ENCODE peak calls at places on chromosomes 6 and 20, in four cellular contexts. One of them, this sample, is unnamed.

GRCh38 chr20:31560900-31561598 is 44.0 kb upstream of the ID1 start:
- DNase-seq in cardiac muscle cell: no peak
- DNase-seq in type B pancreatic cell: no peak
- DNase-seq in lung: no peak
- DNase-seq in this sample: no peak

GRCh38 chr6:35044145-35044745 is 96.9 kb downstream of the TCP11 start:
- DNase-seq in cardiac muscle cell: no peak
- DNase-seq in type B pancreatic cell: no peak
- DNase-seq in lung: peak
- DNase-seq in this sample: no peak

GRCh38 chr6:137845460-137845859 is 21.6 kb upstream of the TNFAIP3 start:
- DNase-seq in cardiac muscle cell: no peak
- DNase-seq in type B pancreatic cell: no peak
- DNase-seq in lung: no peak
- DNase-seq in this sample: no peak

GRCh38 chr6:52672422-52673025 is 1.6 kb downstream of the TMEM14A start:
- DNase-seq in cardiac muscle cell: no peak
- DNase-seq in type B pancreatic cell: no peak
- DNase-seq in lung: no peak
- DNase-seq in this sample: no peak

GRCh38 chr6:148379481-148379880 is 36.8 kb downstream of the SASH1 start:
- DNase-seq in cardiac muscle cell: no peak
- DNase-seq in type B pancreatic cell: no peak
- DNase-seq in lung: no peak
- DNase-seq in this sample: no peak

GRCh38 chr6:169677096-169677495 is 24.7 kb downstream of the WDR27 start:
- DNase-seq in cardiac muscle cell: no peak
- DNase-seq in type B pancreatic cell: no peak
- DNase-seq in lung: no peak
- DNase-seq in this sample: no peak

GRCh38 chr6:45076217-45076616 is 251.9 kb upstream of the RUNX2 start:
- DNase-seq in cardiac muscle cell: no peak
- DNase-seq in type B pancreatic cell: no peak
- DNase-seq in lung: no peak
- DNase-seq in this sample: no peak

GRCh38 chr20:48597521-48598302 is 230.1 kb downstream of the PREX1 start:
- DNase-seq in cardiac muscle cell: no peak
- DNase-seq in type B pancreatic cell: no peak
- DNase-seq in lung: no peak
- DNase-seq in this sample: no peak

GRCh38 chr6:136508701-136509387 is 41.4 kb downstream of the MAP7 start:
- DNase-seq in cardiac muscle cell: no peak
- DNase-seq in type B pancreatic cell: no peak
- DNase-seq in lung: no peak
- DNase-seq in this sample: no peak

GRCh38 chr6:80641591-80641990 is 535.1 kb downstream of the BCKDHB start:
- DNase-seq in cardiac muscle cell: no peak
- DNase-seq in type B pancreatic cell: no peak
- DNase-seq in lung: no peak
- DNase-seq in this sample: no peak

GRCh38 chr6:100512203-100512862 is 47.6 kb upstream of the SIM1 start:
- DNase-seq in cardiac muscle cell: peak
- DNase-seq in type B pancreatic cell: no peak
- DNase-seq in lung: no peak
- DNase-seq in this sample: no peak

GRCh38 chr20:40522405-40522804 is 166.6 kb downstream of the MAFB start:
- DNase-seq in cardiac muscle cell: no peak
- DNase-seq in type B pancreatic cell: no peak
- DNase-seq in lung: no peak
- DNase-seq in this sample: no peak

GRCh38 chr20:50534567-50534966 is 24.4 kb downstream of the PTPN1 start:
- DNase-seq in cardiac muscle cell: no peak
- DNase-seq in type B pancreatic cell: no peak
- DNase-seq in lung: peak
- DNase-seq in this sample: no peak

GRCh38 chr6:136647363-136647763 is 97.1 kb upstream of the MAP7 start:
- DNase-seq in cardiac muscle cell: no peak
- DNase-seq in type B pancreatic cell: no peak
- DNase-seq in lung: no peak
- DNase-seq in this sample: no peak

GRCh38 chr6:15387118-15387517 is 141.2 kb downstream of the JARID2 start:
- DNase-seq in cardiac muscle cell: no peak
- DNase-seq in type B pancreatic cell: no peak
- DNase-seq in lung: no peak
- DNase-seq in this sample: no peak

GRCh38 chr6:156910938-156911337 is 133.8 kb downstream of the ARID1B start:
- DNase-seq in cardiac muscle cell: no peak
- DNase-seq in type B pancreatic cell: no peak
- DNase-seq in lung: no peak
- DNase-seq in this sample: no peak

GRCh38 chr6:117840541-117840983 is 66.5 kb upstream of the SLC35F1 start:
- DNase-seq in cardiac muscle cell: peak
- DNase-seq in type B pancreatic cell: no peak
- DNase-seq in lung: no peak
- DNase-seq in this sample: no peak

GRCh38 chr6:154960299-154960796 is 34.8 kb upstream of the TIAM2 start:
- DNase-seq in cardiac muscle cell: no peak
- DNase-seq in type B pancreatic cell: no peak
- DNase-seq in lung: no peak
- DNase-seq in this sample: no peak

GRCh38 chr6:146803601-146804000 is 204.8 kb downstream of the ADGB start:
- DNase-seq in cardiac muscle cell: no peak
- DNase-seq in type B pancreatic cell: no peak
- DNase-seq in lung: no peak
- DNase-seq in this sample: no peak

GRCh38 chr6:20700375-20700774 is 166.1 kb downstream of the CDKAL1 start:
- DNase-seq in cardiac muscle cell: no peak
- DNase-seq in type B pancreatic cell: no peak
- DNase-seq in lung: no peak
- DNase-seq in this sample: no peak

GRCh38 chr6:24935753-24936152 is at the start of gene RIPOR2:
- DNase-seq in cardiac muscle cell: peak
- DNase-seq in type B pancreatic cell: no peak
- DNase-seq in lung: peak
- DNase-seq in this sample: no peak

GRCh38 chr20:56636701-56637100 is 7.6 kb downstream of the TFAP2C start:
- DNase-seq in cardiac muscle cell: no peak
- DNase-seq in type B pancreatic cell: no peak
- DNase-seq in lung: no peak
- DNase-seq in this sample: no peak

GRCh38 chr6:128039542-128039941 is 138.7 kb upstream of the THEMIS start:
- DNase-seq in cardiac muscle cell: peak
- DNase-seq in type B pancreatic cell: no peak
- DNase-seq in lung: no peak
- DNase-seq in this sample: no peak

GRCh38 chr20:25310268-25310920 is 62.5 kb downstream of the PYGB start:
- DNase-seq in cardiac muscle cell: peak
- DNase-seq in type B pancreatic cell: no peak
- DNase-seq in lung: peak
- DNase-seq in this sample: no peak

GRCh38 chr20:41631826-41632225 is 13.6 kb upstream of the CHD6 start:
- DNase-seq in cardiac muscle cell: no peak
- DNase-seq in type B pancreatic cell: no peak
- DNase-seq in lung: no peak
- DNase-seq in this sample: no peak

GRCh38 chr6:159071843-159072769 is 27.3 kb upstream of the TAGAP start:
- DNase-seq in cardiac muscle cell: no peak
- DNase-seq in type B pancreatic cell: no peak
- DNase-seq in lung: no peak
- DNase-seq in this sample: no peak

GRCh38 chr6:53483423-53484353 is 61.2 kb downstream of the GCLC start:
- DNase-seq in cardiac muscle cell: peak
- DNase-seq in type B pancreatic cell: no peak
- DNase-seq in lung: no peak
- DNase-seq in this sample: no peak

GRCh38 chr20:12153616-12154015 is 235.9 kb downstream of the BTBD3 start:
- DNase-seq in cardiac muscle cell: no peak
- DNase-seq in type B pancreatic cell: no peak
- DNase-seq in lung: no peak
- DNase-seq in this sample: no peak

GRCh38 chr6:148747145-148747492 is 289 bp downstream of the UST start:
- DNase-seq in cardiac muscle cell: peak
- DNase-seq in type B pancreatic cell: peak
- DNase-seq in lung: peak
- DNase-seq in this sample: no peak

GRCh38 chr20:51529758-51530157 is 12.8 kb downstream of the NFATC2 start:
- DNase-seq in cardiac muscle cell: no peak
- DNase-seq in type B pancreatic cell: no peak
- DNase-seq in lung: no peak
- DNase-seq in this sample: no peak

GRCh38 chr6:16690244-16691142 is 70.8 kb downstream of the ATXN1 start:
- DNase-seq in cardiac muscle cell: no peak
- DNase-seq in type B pancreatic cell: no peak
- DNase-seq in lung: no peak
- DNase-seq in this sample: no peak

GRCh38 chr20:22490287-22491187 is 93.8 kb downstream of the FOXA2 start:
- DNase-seq in cardiac muscle cell: peak
- DNase-seq in type B pancreatic cell: no peak
- DNase-seq in lung: peak
- DNase-seq in this sample: peak

GRCh38 chr6:163401039-163401885 is 13.3 kb upstream of the QKI start:
- DNase-seq in cardiac muscle cell: no peak
- DNase-seq in type B pancreatic cell: no peak
- DNase-seq in lung: no peak
- DNase-seq in this sample: peak

GRCh38 chr6:13384506-13384905 is 56.2 kb upstream of the TBC1D7 start:
- DNase-seq in cardiac muscle cell: no peak
- DNase-seq in type B pancreatic cell: no peak
- DNase-seq in lung: no peak
- DNase-seq in this sample: no peak

DNA sequence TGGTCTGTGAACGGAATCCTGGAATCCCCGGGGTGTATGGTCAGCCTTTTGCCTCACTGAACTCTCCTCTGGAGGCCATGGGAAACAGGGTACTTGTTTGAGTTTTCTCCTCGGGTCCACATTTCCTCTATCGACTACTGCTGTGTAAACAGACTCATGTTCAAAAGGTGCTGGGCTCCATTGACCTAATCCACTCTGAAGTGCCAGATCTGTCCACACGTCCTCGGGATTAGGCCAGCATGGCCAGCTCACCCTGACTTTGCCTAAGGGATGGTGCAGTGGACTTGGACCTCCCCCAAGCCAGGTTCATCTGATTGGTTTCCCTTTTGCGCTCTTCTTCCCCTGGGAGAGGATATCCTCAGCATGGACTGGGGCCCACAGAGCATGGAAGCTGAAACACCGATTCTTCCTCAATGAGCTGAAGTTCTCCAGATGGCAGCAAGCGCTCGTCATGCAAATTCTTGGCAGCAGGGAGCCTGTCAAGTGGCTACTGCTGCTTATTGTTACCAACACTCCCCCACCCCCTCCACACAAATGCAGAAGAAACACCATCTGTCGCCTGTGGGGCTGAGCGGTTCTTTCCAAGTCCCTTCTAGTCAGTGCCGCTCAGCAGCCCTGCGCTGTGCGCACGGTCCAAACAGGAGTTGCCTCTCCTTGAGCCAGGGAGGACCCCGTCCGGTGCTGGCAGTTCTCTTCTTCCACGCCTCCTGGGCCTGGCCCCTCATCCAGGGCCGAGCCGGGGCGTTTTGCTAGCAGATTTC is 292.6 kb upstream of the MARCKS start:
- DNase-seq in cardiac muscle cell: peak
- DNase-seq in type B pancreatic cell: peak
- DNase-seq in lung: peak
- DNase-seq in this sample: peak
- TF ChIP-seq CTCF in cardiac muscle cell: peak
- TF ChIP-seq CTCF in type B pancreatic cell: peak
- TF ChIP-seq CTCF in lung: no peak
- TF ChIP-seq CTCF in this sample: no peak

GRCh38 chr20:18721716-18722115 is 91.9 kb upstream of the SCP2D1 start:
- DNase-seq in cardiac muscle cell: no peak
- DNase-seq in type B pancreatic cell: no peak
- DNase-seq in lung: no peak
- DNase-seq in this sample: no peak

GRCh38 chr20:18717062-18717461 is 96.5 kb upstream of the SCP2D1 start:
- DNase-seq in cardiac muscle cell: no peak
- DNase-seq in type B pancreatic cell: no peak
- DNase-seq in lung: no peak
- DNase-seq in this sample: no peak

GRCh38 chr20:18719426-18719825 is 94.2 kb upstream of the SCP2D1 start:
- DNase-seq in cardiac muscle cell: no peak
- DNase-seq in type B pancreatic cell: no peak
- DNase-seq in lung: no peak
- DNase-seq in this sample: no peak

GRCh38 chr20:18715564-18715963 is 98.0 kb upstream of the SCP2D1 start:
- DNase-seq in cardiac muscle cell: no peak
- DNase-seq in type B pancreatic cell: no peak
- DNase-seq in lung: no peak
- DNase-seq in this sample: no peak

DNA sequence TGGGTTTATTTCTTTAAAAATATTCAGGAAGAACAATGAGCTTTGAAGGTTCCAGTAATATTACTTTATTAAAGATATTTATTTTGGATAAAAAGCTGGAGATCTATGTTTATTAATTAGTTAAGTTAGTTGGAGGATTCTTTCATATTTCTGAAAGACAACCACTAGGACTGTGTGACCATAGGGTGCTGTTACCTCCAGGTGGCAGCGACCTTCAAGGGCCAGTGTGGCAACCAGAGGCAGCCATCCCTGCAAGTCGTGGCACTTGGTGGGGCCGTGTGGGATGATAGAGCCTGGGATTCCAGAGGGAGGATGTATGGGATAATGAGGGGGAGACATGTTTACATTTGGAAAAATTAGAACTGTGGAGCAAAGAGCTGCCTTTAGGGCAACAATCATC is 95.5 kb upstream of the SCP2D1 start:
- DNase-seq in cardiac muscle cell: no peak
- DNase-seq in type B pancreatic cell: no peak
- DNase-seq in lung: no peak
- DNase-seq in this sample: no peak
- TF ChIP-seq CTCF in cardiac muscle cell: no peak
- TF ChIP-seq CTCF in type B pancreatic cell: no peak
- TF ChIP-seq CTCF in lung: no peak
- TF ChIP-seq CTCF in this sample: no peak

DNA sequence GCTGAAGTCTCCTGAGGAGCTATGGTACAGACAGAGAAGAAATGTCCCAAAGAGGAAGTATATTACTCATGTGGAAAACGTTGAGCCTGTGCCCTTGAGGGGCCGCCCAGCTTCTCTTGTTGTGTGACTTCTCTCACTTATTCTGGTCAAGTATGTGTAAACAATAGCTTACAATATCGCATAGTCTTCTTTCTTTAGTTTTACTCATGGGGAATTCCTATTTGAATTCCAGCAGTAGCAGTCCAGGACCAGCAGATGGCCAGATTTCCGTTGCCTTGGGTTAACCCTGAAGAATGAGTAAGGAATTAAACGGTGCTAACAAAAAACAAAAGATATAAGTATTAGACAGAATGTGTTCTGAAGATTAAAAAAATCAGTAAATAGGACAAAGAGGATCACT is 522.0 kb upstream of the GJE1 start:
- DNase-seq in cardiac muscle cell: peak
- DNase-seq in type B pancreatic cell: no peak
- DNase-seq in lung: no peak
- DNase-seq in this sample: no peak
- TF ChIP-seq CTCF in cardiac muscle cell: peak
- TF ChIP-seq CTCF in type B pancreatic cell: peak
- TF ChIP-seq CTCF in lung: no peak
- TF ChIP-seq CTCF in this sample: no peak

GRCh38 chr6:108570518-108570917 is 9.8 kb downstream of the FOXO3 start:
- DNase-seq in cardiac muscle cell: no peak
- DNase-seq in type B pancreatic cell: no peak
- DNase-seq in lung: no peak
- DNase-seq in this sample: no peak
- TF ChIP-seq CTCF in cardiac muscle cell: peak
- TF ChIP-seq CTCF in type B pancreatic cell: peak
- TF ChIP-seq CTCF in lung: no peak
- TF ChIP-seq CTCF in this sample: no peak